ENCODE peak calls at places on chromosomes 4 and X, in nine cellular contexts. One of them, this sample, is unnamed.

GRCh38 chr4:74364649-74365491 is at the start of gene EREG:
- DNase-seq in mucosa of descending colon: peak; percentile 24
- DNase-seq in testis: peak; percentile 15
- DNase-seq in colonic mucosa: peak; percentile 42
- DNase-seq in keratinocyte: no peak
- DNase-seq in iris pigment epithelial cell: peak; percentile 58
- DNase-seq in activated T-helper 2 cell treated with anti-CD3 and anti-CD28 coated beads, Interferon-gamma antibody, Interleukin-2, Interleukin-4, amounts not matched to agents 10 μg/mL and 5 μg/mL and 100 μg/mL, durations not matched to agents 14 hours and 24 hours and 36 hours: no peak
- DNase-seq in WTC11: peak; percentile 84
- DNase-seq in tibial artery: no peak
- DNase-seq in this sample: no peak

GRCh38 chr4:15006416-15007024 is 4.2 kb downstream of the CPEB2 start:
- DNase-seq in mucosa of descending colon: no peak
- DNase-seq in testis: no peak
- DNase-seq in colonic mucosa: no peak
- DNase-seq in keratinocyte: no peak
- DNase-seq in iris pigment epithelial cell: no peak
- DNase-seq in activated T-helper 2 cell treated with anti-CD3 and anti-CD28 coated beads, Interferon-gamma antibody, Interleukin-2, Interleukin-4, amounts not matched to agents 10 μg/mL and 5 μg/mL and 100 μg/mL, durations not matched to agents 14 hours and 24 hours and 36 hours: no peak
- DNase-seq in WTC11: no peak
- DNase-seq in tibial artery: no peak
- DNase-seq in this sample: no peak

GRCh38 chr4:41594439-41594838 is 56.5 kb downstream of the LIMCH1 start:
- DNase-seq in mucosa of descending colon: no peak
- DNase-seq in testis: peak; percentile 40
- DNase-seq in colonic mucosa: no peak
- DNase-seq in keratinocyte: no peak
- DNase-seq in iris pigment epithelial cell: no peak
- DNase-seq in activated T-helper 2 cell treated with anti-CD3 and anti-CD28 coated beads, Interferon-gamma antibody, Interleukin-2, Interleukin-4, amounts not matched to agents 10 μg/mL and 5 μg/mL and 100 μg/mL, durations not matched to agents 14 hours and 24 hours and 36 hours: no peak
- DNase-seq in WTC11: no peak
- DNase-seq in tibial artery: peak; percentile 75
- DNase-seq in this sample: peak; percentile 36

GRCh38 chr4:181674315-181674714 is 568.9 kb upstream of the TENM3 start:
- DNase-seq in mucosa of descending colon: no peak
- DNase-seq in testis: no peak
- DNase-seq in colonic mucosa: no peak
- DNase-seq in keratinocyte: no peak
- DNase-seq in iris pigment epithelial cell: peak; percentile 93
- DNase-seq in activated T-helper 2 cell treated with anti-CD3 and anti-CD28 coated beads, Interferon-gamma antibody, Interleukin-2, Interleukin-4, amounts not matched to agents 10 μg/mL and 5 μg/mL and 100 μg/mL, durations not matched to agents 14 hours and 24 hours and 36 hours: no peak
- DNase-seq in WTC11: no peak
- DNase-seq in tibial artery: no peak
- DNase-seq in this sample: no peak

GRCh38 chrX:31212856-31213748 is 141.3 kb upstream of the FTHL17 start:
- DNase-seq in mucosa of descending colon: no peak
- DNase-seq in testis: no peak
- DNase-seq in colonic mucosa: no peak
- DNase-seq in keratinocyte: no peak
- DNase-seq in iris pigment epithelial cell: no peak
- DNase-seq in activated T-helper 2 cell treated with anti-CD3 and anti-CD28 coated beads, Interferon-gamma antibody, Interleukin-2, Interleukin-4, amounts not matched to agents 10 μg/mL and 5 μg/mL and 100 μg/mL, durations not matched to agents 14 hours and 24 hours and 36 hours: no peak
- DNase-seq in WTC11: no peak
- DNase-seq in tibial artery: no peak
- DNase-seq in this sample: no peak

GRCh38 chr4:188372856-188373255 is 233.6 kb downstream of the TRIML1 start:
- DNase-seq in mucosa of descending colon: no peak
- DNase-seq in testis: no peak
- DNase-seq in colonic mucosa: no peak
- DNase-seq in keratinocyte: no peak
- DNase-seq in iris pigment epithelial cell: peak; percentile 15
- DNase-seq in activated T-helper 2 cell treated with anti-CD3 and anti-CD28 coated beads, Interferon-gamma antibody, Interleukin-2, Interleukin-4, amounts not matched to agents 10 μg/mL and 5 μg/mL and 100 μg/mL, durations not matched to agents 14 hours and 24 hours and 36 hours: no peak
- DNase-seq in WTC11: no peak
- DNase-seq in tibial artery: no peak
- DNase-seq in this sample: no peak

GRCh38 chrX:120260369-120260768 is 9.8 kb downstream of the ZBTB33 start:
- DNase-seq in mucosa of descending colon: no peak
- DNase-seq in testis: no peak
- DNase-seq in colonic mucosa: no peak
- DNase-seq in keratinocyte: peak; percentile 75
- DNase-seq in iris pigment epithelial cell: no peak
- DNase-seq in activated T-helper 2 cell treated with anti-CD3 and anti-CD28 coated beads, Interferon-gamma antibody, Interleukin-2, Interleukin-4, amounts not matched to agents 10 μg/mL and 5 μg/mL and 100 μg/mL, durations not matched to agents 14 hours and 24 hours and 36 hours: no peak
- DNase-seq in WTC11: no peak
- DNase-seq in tibial artery: no peak
- DNase-seq in this sample: no peak

GRCh38 chrX:78331708-78332107 is 4.3 kb upstream of the CYSLTR1 start:
- DNase-seq in mucosa of descending colon: no peak
- DNase-seq in testis: no peak
- DNase-seq in colonic mucosa: no peak
- DNase-seq in keratinocyte: no peak
- DNase-seq in iris pigment epithelial cell: no peak
- DNase-seq in activated T-helper 2 cell treated with anti-CD3 and anti-CD28 coated beads, Interferon-gamma antibody, Interleukin-2, Interleukin-4, amounts not matched to agents 10 μg/mL and 5 μg/mL and 100 μg/mL, durations not matched to agents 14 hours and 24 hours and 36 hours: no peak
- DNase-seq in WTC11: no peak
- DNase-seq in tibial artery: no peak
- DNase-seq in this sample: no peak

GRCh38 chrX:153884136-153885076 is 1.6 kb downstream of the L1CAM start:
- DNase-seq in mucosa of descending colon: no peak
- DNase-seq in testis: no peak
- DNase-seq in colonic mucosa: no peak
- DNase-seq in keratinocyte: no peak
- DNase-seq in iris pigment epithelial cell: no peak
- DNase-seq in activated T-helper 2 cell treated with anti-CD3 and anti-CD28 coated beads, Interferon-gamma antibody, Interleukin-2, Interleukin-4, amounts not matched to agents 10 μg/mL and 5 μg/mL and 100 μg/mL, durations not matched to agents 14 hours and 24 hours and 36 hours: no peak
- DNase-seq in WTC11: no peak
- DNase-seq in tibial artery: no peak
- DNase-seq in this sample: no peak

GRCh38 chrX:41303013-41303412 is 30.9 kb upstream of the DDX3X start:
- DNase-seq in mucosa of descending colon: no peak
- DNase-seq in testis: no peak
- DNase-seq in colonic mucosa: no peak
- DNase-seq in keratinocyte: no peak
- DNase-seq in iris pigment epithelial cell: no peak
- DNase-seq in activated T-helper 2 cell treated with anti-CD3 and anti-CD28 coated beads, Interferon-gamma antibody, Interleukin-2, Interleukin-4, amounts not matched to agents 10 μg/mL and 5 μg/mL and 100 μg/mL, durations not matched to agents 14 hours and 24 hours and 36 hours: no peak
- DNase-seq in WTC11: no peak
- DNase-seq in tibial artery: no peak
- DNase-seq in this sample: no peak

GRCh38 chr4:58603951-58604350 is 1493.8 kb upstream of the IGFBP7 start:
- DNase-seq in mucosa of descending colon: no peak
- DNase-seq in testis: no peak
- DNase-seq in colonic mucosa: no peak
- DNase-seq in keratinocyte: no peak
- DNase-seq in iris pigment epithelial cell: no peak
- DNase-seq in activated T-helper 2 cell treated with anti-CD3 and anti-CD28 coated beads, Interferon-gamma antibody, Interleukin-2, Interleukin-4, amounts not matched to agents 10 μg/mL and 5 μg/mL and 100 μg/mL, durations not matched to agents 14 hours and 24 hours and 36 hours: no peak
- DNase-seq in WTC11: no peak
- DNase-seq in tibial artery: no peak
- DNase-seq in this sample: no peak

GRCh38 chrX:136112781-136113180 is 34.6 kb upstream of the FHL1 start:
- DNase-seq in mucosa of descending colon: no peak
- DNase-seq in testis: no peak
- DNase-seq in colonic mucosa: no peak
- DNase-seq in keratinocyte: no peak
- DNase-seq in iris pigment epithelial cell: peak; percentile 18
- DNase-seq in activated T-helper 2 cell treated with anti-CD3 and anti-CD28 coated beads, Interferon-gamma antibody, Interleukin-2, Interleukin-4, amounts not matched to agents 10 μg/mL and 5 μg/mL and 100 μg/mL, durations not matched to agents 14 hours and 24 hours and 36 hours: no peak
- DNase-seq in WTC11: no peak
- DNase-seq in tibial artery: no peak
- DNase-seq in this sample: no peak

GRCh38 chrX:133849676-133850075 is 135.7 kb downstream of the GPC3 start:
- DNase-seq in mucosa of descending colon: no peak
- DNase-seq in testis: no peak
- DNase-seq in colonic mucosa: no peak
- DNase-seq in keratinocyte: no peak
- DNase-seq in iris pigment epithelial cell: peak; percentile 31
- DNase-seq in activated T-helper 2 cell treated with anti-CD3 and anti-CD28 coated beads, Interferon-gamma antibody, Interleukin-2, Interleukin-4, amounts not matched to agents 10 μg/mL and 5 μg/mL and 100 μg/mL, durations not matched to agents 14 hours and 24 hours and 36 hours: no peak
- DNase-seq in WTC11: no peak
- DNase-seq in tibial artery: no peak
- DNase-seq in this sample: no peak

GRCh38 chr4:104418313-104418712 is 76.4 kb downstream of the CXXC4 start:
- DNase-seq in mucosa of descending colon: no peak
- DNase-seq in testis: no peak
- DNase-seq in colonic mucosa: no peak
- DNase-seq in keratinocyte: no peak
- DNase-seq in iris pigment epithelial cell: no peak
- DNase-seq in activated T-helper 2 cell treated with anti-CD3 and anti-CD28 coated beads, Interferon-gamma antibody, Interleukin-2, Interleukin-4, amounts not matched to agents 10 μg/mL and 5 μg/mL and 100 μg/mL, durations not matched to agents 14 hours and 24 hours and 36 hours: no peak
- DNase-seq in WTC11: no peak
- DNase-seq in tibial artery: no peak
- DNase-seq in this sample: no peak

GRCh38 chrX:100076031-100076430 is 334.0 kb downstream of the PCDH19 start:
- DNase-seq in mucosa of descending colon: no peak
- DNase-seq in testis: no peak
- DNase-seq in colonic mucosa: no peak
- DNase-seq in keratinocyte: no peak
- DNase-seq in iris pigment epithelial cell: no peak
- DNase-seq in activated T-helper 2 cell treated with anti-CD3 and anti-CD28 coated beads, Interferon-gamma antibody, Interleukin-2, Interleukin-4, amounts not matched to agents 10 μg/mL and 5 μg/mL and 100 μg/mL, durations not matched to agents 14 hours and 24 hours and 36 hours: no peak
- DNase-seq in WTC11: no peak
- DNase-seq in tibial artery: no peak
- DNase-seq in this sample: no peak

GRCh38 chrX:145484740-145485139 is 237.4 kb downstream of the SPANXN1 start:
- DNase-seq in mucosa of descending colon: no peak
- DNase-seq in testis: no peak
- DNase-seq in colonic mucosa: no peak
- DNase-seq in keratinocyte: no peak
- DNase-seq in iris pigment epithelial cell: no peak
- DNase-seq in activated T-helper 2 cell treated with anti-CD3 and anti-CD28 coated beads, Interferon-gamma antibody, Interleukin-2, Interleukin-4, amounts not matched to agents 10 μg/mL and 5 μg/mL and 100 μg/mL, durations not matched to agents 14 hours and 24 hours and 36 hours: no peak
- DNase-seq in WTC11: no peak
- DNase-seq in tibial artery: no peak
- DNase-seq in this sample: no peak

GRCh38 chrX:70504772-70505450 is 60.3 kb downstream of the DLG3 start:
- DNase-seq in mucosa of descending colon: no peak
- DNase-seq in testis: no peak
- DNase-seq in colonic mucosa: no peak
- DNase-seq in keratinocyte: no peak
- DNase-seq in iris pigment epithelial cell: no peak
- DNase-seq in activated T-helper 2 cell treated with anti-CD3 and anti-CD28 coated beads, Interferon-gamma antibody, Interleukin-2, Interleukin-4, amounts not matched to agents 10 μg/mL and 5 μg/mL and 100 μg/mL, durations not matched to agents 14 hours and 24 hours and 36 hours: no peak
- DNase-seq in WTC11: no peak
- DNase-seq in tibial artery: no peak
- DNase-seq in this sample: no peak

GRCh38 chr4:171025323-171025722 is 787.9 kb upstream of the GALNTL6 start:
- DNase-seq in mucosa of descending colon: no peak
- DNase-seq in testis: no peak
- DNase-seq in colonic mucosa: no peak
- DNase-seq in keratinocyte: no peak
- DNase-seq in iris pigment epithelial cell: no peak
- DNase-seq in activated T-helper 2 cell treated with anti-CD3 and anti-CD28 coated beads, Interferon-gamma antibody, Interleukin-2, Interleukin-4, amounts not matched to agents 10 μg/mL and 5 μg/mL and 100 μg/mL, durations not matched to agents 14 hours and 24 hours and 36 hours: no peak
- DNase-seq in WTC11: no peak
- DNase-seq in tibial artery: no peak
- DNase-seq in this sample: no peak

GRCh38 chrX:9033989-9034388 is at the start of gene FAM9B:
- DNase-seq in mucosa of descending colon: no peak
- DNase-seq in testis: peak; percentile 27
- DNase-seq in colonic mucosa: no peak
- DNase-seq in keratinocyte: no peak
- DNase-seq in iris pigment epithelial cell: no peak
- DNase-seq in activated T-helper 2 cell treated with anti-CD3 and anti-CD28 coated beads, Interferon-gamma antibody, Interleukin-2, Interleukin-4, amounts not matched to agents 10 μg/mL and 5 μg/mL and 100 μg/mL, durations not matched to agents 14 hours and 24 hours and 36 hours: no peak
- DNase-seq in WTC11: no peak
- DNase-seq in tibial artery: no peak
- DNase-seq in this sample: no peak

GRCh38 chr4:158462611-158463010 is 59.1 kb upstream of the RXFP1 start:
- DNase-seq in mucosa of descending colon: no peak
- DNase-seq in testis: no peak
- DNase-seq in colonic mucosa: no peak
- DNase-seq in keratinocyte: no peak
- DNase-seq in iris pigment epithelial cell: no peak
- DNase-seq in activated T-helper 2 cell treated with anti-CD3 and anti-CD28 coated beads, Interferon-gamma antibody, Interleukin-2, Interleukin-4, amounts not matched to agents 10 μg/mL and 5 μg/mL and 100 μg/mL, durations not matched to agents 14 hours and 24 hours and 36 hours: no peak
- DNase-seq in WTC11: no peak
- DNase-seq in tibial artery: no peak
- DNase-seq in this sample: no peak

GRCh38 chrX:132853040-132853439 is 105.4 kb downstream of the HS6ST2 start:
- DNase-seq in mucosa of descending colon: no peak
- DNase-seq in testis: no peak
- DNase-seq in colonic mucosa: no peak
- DNase-seq in keratinocyte: no peak
- DNase-seq in iris pigment epithelial cell: peak; percentile 60
- DNase-seq in activated T-helper 2 cell treated with anti-CD3 and anti-CD28 coated beads, Interferon-gamma antibody, Interleukin-2, Interleukin-4, amounts not matched to agents 10 μg/mL and 5 μg/mL and 100 μg/mL, durations not matched to agents 14 hours and 24 hours and 36 hours: no peak
- DNase-seq in WTC11: no peak
- DNase-seq in tibial artery: no peak
- DNase-seq in this sample: no peak

GRCh38 chr4:122045533-122045932 is 93.7 kb upstream of the TRPC3 start:
- DNase-seq in mucosa of descending colon: peak; percentile 2
- DNase-seq in testis: peak; percentile 42
- DNase-seq in colonic mucosa: no peak
- DNase-seq in keratinocyte: peak; percentile 75
- DNase-seq in iris pigment epithelial cell: peak; percentile 90
- DNase-seq in activated T-helper 2 cell treated with anti-CD3 and anti-CD28 coated beads, Interferon-gamma antibody, Interleukin-2, Interleukin-4, amounts not matched to agents 10 μg/mL and 5 μg/mL and 100 μg/mL, durations not matched to agents 14 hours and 24 hours and 36 hours: no peak
- DNase-seq in WTC11: no peak
- DNase-seq in tibial artery: no peak
- DNase-seq in this sample: no peak

GRCh38 chrX:39613508-39613921 is 484.2 kb downstream of the BCOR start:
- DNase-seq in mucosa of descending colon: peak; percentile 46
- DNase-seq in testis: no peak
- DNase-seq in colonic mucosa: peak; percentile 46
- DNase-seq in keratinocyte: no peak
- DNase-seq in iris pigment epithelial cell: no peak
- DNase-seq in activated T-helper 2 cell treated with anti-CD3 and anti-CD28 coated beads, Interferon-gamma antibody, Interleukin-2, Interleukin-4, amounts not matched to agents 10 μg/mL and 5 μg/mL and 100 μg/mL, durations not matched to agents 14 hours and 24 hours and 36 hours: no peak
- DNase-seq in WTC11: peak; percentile 46
- DNase-seq in tibial artery: no peak
- DNase-seq in this sample: no peak

GRCh38 chr4:182688081-182688480 is 229.1 kb downstream of the DCTD start:
- DNase-seq in mucosa of descending colon: no peak
- DNase-seq in testis: no peak
- DNase-seq in colonic mucosa: no peak
- DNase-seq in keratinocyte: no peak
- DNase-seq in iris pigment epithelial cell: no peak
- DNase-seq in activated T-helper 2 cell treated with anti-CD3 and anti-CD28 coated beads, Interferon-gamma antibody, Interleukin-2, Interleukin-4, amounts not matched to agents 10 μg/mL and 5 μg/mL and 100 μg/mL, durations not matched to agents 14 hours and 24 hours and 36 hours: no peak
- DNase-seq in WTC11: peak; percentile 48
- DNase-seq in tibial artery: no peak
- DNase-seq in this sample: no peak

GRCh38 chr4:793109-793861 is 32.6 kb downstream of the CPLX1 start:
- DNase-seq in mucosa of descending colon: no peak
- DNase-seq in testis: no peak
- DNase-seq in colonic mucosa: no peak
- DNase-seq in keratinocyte: no peak
- DNase-seq in iris pigment epithelial cell: no peak
- DNase-seq in activated T-helper 2 cell treated with anti-CD3 and anti-CD28 coated beads, Interferon-gamma antibody, Interleukin-2, Interleukin-4, amounts not matched to agents 10 μg/mL and 5 μg/mL and 100 μg/mL, durations not matched to agents 14 hours and 24 hours and 36 hours: no peak
- DNase-seq in WTC11: no peak
- DNase-seq in tibial artery: no peak
- DNase-seq in this sample: no peak

GRCh38 chr4:3318561-3319021 is 25.8 kb downstream of the RGS12 start:
- DNase-seq in mucosa of descending colon: no peak
- DNase-seq in testis: no peak
- DNase-seq in colonic mucosa: peak; percentile 18
- DNase-seq in keratinocyte: no peak
- DNase-seq in iris pigment epithelial cell: no peak
- DNase-seq in activated T-helper 2 cell treated with anti-CD3 and anti-CD28 coated beads, Interferon-gamma antibody, Interleukin-2, Interleukin-4, amounts not matched to agents 10 μg/mL and 5 μg/mL and 100 μg/mL, durations not matched to agents 14 hours and 24 hours and 36 hours: no peak
- DNase-seq in WTC11: peak; percentile 93
- DNase-seq in tibial artery: peak; percentile 53
- DNase-seq in this sample: no peak

GRCh38 chr4:81470456-81471327 is 1.0 kb downstream of the RASGEF1B start:
- DNase-seq in mucosa of descending colon: peak; percentile 73
- DNase-seq in testis: peak; percentile 73
- DNase-seq in colonic mucosa: peak; percentile 68
- DNase-seq in keratinocyte: no peak
- DNase-seq in iris pigment epithelial cell: no peak
- DNase-seq in activated T-helper 2 cell treated with anti-CD3 and anti-CD28 coated beads, Interferon-gamma antibody, Interleukin-2, Interleukin-4, amounts not matched to agents 10 μg/mL and 5 μg/mL and 100 μg/mL, durations not matched to agents 14 hours and 24 hours and 36 hours: peak; percentile 16
- DNase-seq in WTC11: peak; percentile 29
- DNase-seq in tibial artery: peak; percentile 72
- DNase-seq in this sample: peak; percentile 67

GRCh38 chrX:88903989-88904718 is 157.1 kb downstream of the CPXCR1 start:
- DNase-seq in mucosa of descending colon: no peak
- DNase-seq in testis: no peak
- DNase-seq in colonic mucosa: no peak
- DNase-seq in keratinocyte: no peak
- DNase-seq in iris pigment epithelial cell: no peak
- DNase-seq in activated T-helper 2 cell treated with anti-CD3 and anti-CD28 coated beads, Interferon-gamma antibody, Interleukin-2, Interleukin-4, amounts not matched to agents 10 μg/mL and 5 μg/mL and 100 μg/mL, durations not matched to agents 14 hours and 24 hours and 36 hours: no peak
- DNase-seq in WTC11: no peak
- DNase-seq in tibial artery: no peak
- DNase-seq in this sample: no peak

GRCh38 chr4:66357316-66357715 is 687.0 kb upstream of the EPHA5 start:
- DNase-seq in mucosa of descending colon: no peak
- DNase-seq in testis: no peak
- DNase-seq in colonic mucosa: no peak
- DNase-seq in keratinocyte: no peak
- DNase-seq in iris pigment epithelial cell: peak; percentile 44
- DNase-seq in activated T-helper 2 cell treated with anti-CD3 and anti-CD28 coated beads, Interferon-gamma antibody, Interleukin-2, Interleukin-4, amounts not matched to agents 10 μg/mL and 5 μg/mL and 100 μg/mL, durations not matched to agents 14 hours and 24 hours and 36 hours: no peak
- DNase-seq in WTC11: no peak
- DNase-seq in tibial artery: no peak
- DNase-seq in this sample: no peak

GRCh38 chr4:7390366-7390765 is 44.4 kb downstream of the PSAPL1 start:
- DNase-seq in mucosa of descending colon: no peak
- DNase-seq in testis: no peak
- DNase-seq in colonic mucosa: no peak
- DNase-seq in keratinocyte: no peak
- DNase-seq in iris pigment epithelial cell: no peak
- DNase-seq in activated T-helper 2 cell treated with anti-CD3 and anti-CD28 coated beads, Interferon-gamma antibody, Interleukin-2, Interleukin-4, amounts not matched to agents 10 μg/mL and 5 μg/mL and 100 μg/mL, durations not matched to agents 14 hours and 24 hours and 36 hours: no peak
- DNase-seq in WTC11: no peak
- DNase-seq in tibial artery: no peak
- DNase-seq in this sample: no peak

GRCh38 chr4:17027495-17027894 is 129.1 kb upstream of the LDB2 start:
- DNase-seq in mucosa of descending colon: no peak
- DNase-seq in testis: no peak
- DNase-seq in colonic mucosa: no peak
- DNase-seq in keratinocyte: peak; percentile 66
- DNase-seq in iris pigment epithelial cell: peak; percentile 95
- DNase-seq in activated T-helper 2 cell treated with anti-CD3 and anti-CD28 coated beads, Interferon-gamma antibody, Interleukin-2, Interleukin-4, amounts not matched to agents 10 μg/mL and 5 μg/mL and 100 μg/mL, durations not matched to agents 14 hours and 24 hours and 36 hours: no peak
- DNase-seq in WTC11: no peak
- DNase-seq in tibial artery: no peak
- DNase-seq in this sample: no peak